ENCODE peak calls at places on chromosomes 12 and 14, in six cellular contexts. L, M, U, B, W and D are unnamed samples.

GRCh38 chr12:123139926-123140674 is 10.8 kb downstream of the PITPNM2 start:
- DNase-seq in L (no peak), B (no peak), W (no peak), M (peak), U (no peak), D (peak)

GRCh38 chr14:95098984-95099599 is 58.2 kb downstream of the DICER1 start:
- DNase-seq in B (peak), W (peak), U (no peak), M (peak), L (no peak), D (peak)

GRCh38 chr12:66127695-66128094 is 2.9 kb downstream of the LLPH start:
- DNase-seq in W (no peak), U (no peak), L (no peak), M (no peak), B (no peak), D (no peak)

GRCh38 chr12:37543131-37543965 is 773.2 kb upstream of the ALG10B start:
- DNase-seq in U (no peak), B (peak), W (no peak), L (no peak), M (no peak), D (peak)

GRCh38 chr12:4506870-4507269 is 31.8 kb upstream of the RAD51AP1 start:
- DNase-seq in W (no peak), B (no peak), L (no peak), M (no peak), U (no peak), D (no peak)

GRCh38 chr14:72291908-72292688 is 359.9 kb downstream of the RGS6 start:
- DNase-seq in W (peak), B (no peak), U (no peak), M (no peak), L (no peak), D (peak)

GRCh38 chr12:105461276-105461975 is 130.9 kb downstream of the C12orf75 start:
- DNase-seq in M (no peak), L (no peak), B (no peak), U (no peak), W (no peak), D (no peak)

GRCh38 chr12:117020536-117021220 is 78.5 kb downstream of the TESC start:
- DNase-seq in M (no peak), B (no peak), U (no peak), L (no peak), W (no peak), D (no peak)

GRCh38 chr12:50988871-50989270 is 36.5 kb downstream of the HIGD1C start:
- DNase-seq in M (no peak), W (no peak), L (no peak), U (no peak), B (no peak), D (no peak)

GRCh38 chr14:22508662-22509035 is 80.4 kb downstream of the DAD1 start:
- DNase-seq in U (no peak), B (no peak), L (no peak), M (no peak), W (no peak), D (no peak)

GRCh38 chr12:101698782-101699347 is 1.4 kb downstream of the CHPT1 start:
- DNase-seq in U (no peak), B (no peak), L (no peak), W (peak), M (no peak), D (no peak)

GRCh38 chr12:127230843-127231260 is 1036.1 kb upstream of the TMEM132C start:
- DNase-seq in M (no peak), U (no peak), L (no peak), W (peak), B (no peak), D (no peak)

GRCh38 chr12:80299976-80300375 is 144.1 kb upstream of the PTPRQ start:
- DNase-seq in B (no peak), L (no peak), W (no peak), M (no peak), U (no peak), D (no peak)

GRCh38 chr12:42695490-42695995 is 106.0 kb upstream of the PRICKLE1 start:
- DNase-seq in U (no peak), W (no peak), M (no peak), B (no peak), L (no peak), D (no peak)

GRCh38 chr12:111584959-111585358 is 14.2 kb downstream of the ATXN2 start:
- DNase-seq in L (no peak), M (no peak), W (peak), B (no peak), U (no peak), D (no peak)

GRCh38 chr12:23628836-23629235 is 320.6 kb downstream of the SOX5 start:
- DNase-seq in B (no peak), M (no peak), W (no peak), U (no peak), L (no peak), D (no peak)

GRCh38 chr12:114809132-114809531 is 125.2 kb upstream of the TBX3 start:
- DNase-seq in B (no peak), U (no peak), L (no peak), W (no peak), M (no peak), D (no peak)

GRCh38 chr12:12788131-12788530 is 2.7 kb downstream of the APOLD1 start:
- DNase-seq in W (no peak), M (no peak), U (no peak), L (no peak), B (no peak), D (no peak)